ENCODE peak calls at places on chromosome 20, in eight cellular contexts. T, H, S, I, M, Z, Q and R are unnamed samples.

GRCh38 chr20:41734506-41734945 is 116.3 kb upstream of the CHD6 start:
- DNase-seq in T (peak; percentile 45), H (peak; percentile 49), S (no peak), I (peak; percentile 71), M (peak; percentile 54), Z (no peak), Q (peak; percentile 77), R (peak; percentile 59)

GRCh38 chr20:41004561-41005360 is 23.9 kb upstream of the TOP1 start:
- DNase-seq in T (no peak), H (peak; percentile 84), S (no peak), I (no peak), M (peak; percentile 32), Z (no peak), Q (no peak), R (no peak)

GRCh38 chr20:11376998-11377397 is 540.7 kb upstream of the BTBD3 start:
- DNase-seq in T (no peak), H (peak; percentile 81), S (no peak), I (no peak), M (peak; percentile 87), Z (no peak), Q (no peak), R (no peak)

GRCh38 chr20:49938173-49939163 is 2.3 kb downstream of the RNF114 start:
- DNase-seq in T (no peak), H (no peak), S (no peak), I (no peak), M (peak; percentile 66), Z (peak; percentile 85), Q (no peak), R (no peak)

GRCh38 chr20:37142708-37143107 is 36.4 kb upstream of the RPN2 start:
- DNase-seq in T (no peak), H (peak; percentile 17), S (no peak), I (no peak), M (peak; percentile 49), Z (no peak), Q (peak; percentile 26), R (no peak)

GRCh38 chr20:19812696-19813095 is 54.6 kb downstream of the RIN2 start:
- DNase-seq in T (no peak), H (no peak), S (no peak), I (no peak), M (no peak), Z (no peak), Q (no peak), R (no peak)

GRCh38 chr20:9015984-9016324 is 52.9 kb upstream of the PLCB4 start:
- DNase-seq in T (no peak), H (peak; percentile 56), S (peak; percentile 77), I (no peak), M (peak; percentile 98), Z (no peak), Q (no peak), R (no peak)

GRCh38 chr20:50412069-50412468 is 98.1 kb upstream of the PTPN1 start:
- DNase-seq in T (peak; percentile 39), H (no peak), S (no peak), I (peak; percentile 48), M (peak; percentile 41), Z (no peak), Q (no peak), R (no peak)

GRCh38 chr20:21353236-21353635 is 44.1 kb downstream of the NKX2-4 start:
- DNase-seq in T (no peak), H (peak; percentile 8), S (peak; percentile 58), I (no peak), M (peak; percentile 61), Z (no peak), Q (no peak), R (no peak)

GRCh38 chr20:57620274-57620990 is at the start of gene ZBP1:
- DNase-seq in T (peak; percentile 42), H (no peak), S (no peak), I (peak; percentile 49), M (peak; percentile 50), Z (peak; percentile 78), Q (peak; percentile 41), R (no peak)

GRCh38 chr20:14055127-14055742 is 59.9 kb downstream of the MACROD2 start:
- DNase-seq in T (peak; percentile 15), H (peak; percentile 76), S (peak; percentile 31), I (peak; percentile 19), M (peak; percentile 66), Z (no peak), Q (peak; percentile 71), R (peak; percentile 75)

GRCh38 chr20:24667689-24668383 is 198.4 kb downstream of the SYNDIG1 start:
- DNase-seq in T (no peak), H (peak; percentile 15), S (no peak), I (no peak), M (no peak), Z (peak; percentile 41), Q (no peak), R (no peak)

GRCh38 chr20:38658879-38659612 is 57.4 kb downstream of the ARHGAP40 start:
- DNase-seq in T (peak; percentile 41), H (peak; percentile 59), S (no peak), I (peak; percentile 77), M (peak; percentile 53), Z (no peak), Q (peak; percentile 73), R (peak; percentile 39)

GRCh38 chr20:56205350-56205749 is 43.2 kb upstream of the MC3R start:
- DNase-seq in T (no peak), H (no peak), S (no peak), I (no peak), M (no peak), Z (no peak), Q (no peak), R (no peak)

GRCh38 chr20:11980263-11980662 is 62.6 kb downstream of the BTBD3 start:
- DNase-seq in T (no peak), H (no peak), S (no peak), I (no peak), M (no peak), Z (no peak), Q (peak; percentile 11), R (no peak)

GRCh38 chr20:49433387-49433786 is 49.1 kb downstream of the KCNB1 start:
- DNase-seq in T (no peak), H (no peak), S (no peak), I (no peak), M (no peak), Z (no peak), Q (no peak), R (peak; percentile 42)

GRCh38 chr20:20130399-20130798 is 78.1 kb downstream of the CFAP61 start:
- DNase-seq in T (no peak), H (peak; percentile 50), S (peak; percentile 2), I (no peak), M (peak; percentile 53), Z (no peak), Q (peak; percentile 18), R (peak; percentile 14)

GRCh38 chr20:19785886-19786285 is 27.8 kb downstream of the RIN2 start:
- DNase-seq in T (no peak), H (no peak), S (no peak), I (no peak), M (no peak), Z (no peak), Q (no peak), R (no peak)

GRCh38 chr20:63738687-63739128 is 868 bp upstream of the SLC2A4RG start:
- DNase-seq in T (no peak), H (no peak), S (no peak), I (no peak), M (peak; percentile 29), Z (no peak), Q (peak; percentile 68), R (no peak)

GRCh38 chr20:59190509-59190908 is 26.9 kb downstream of the ZNF831 start:
- DNase-seq in T (no peak), H (no peak), S (no peak), I (no peak), M (no peak), Z (no peak), Q (no peak), R (no peak)

GRCh38 chr20:539848-540247 is 3.7 kb downstream of the CSNK2A1 start:
- DNase-seq in T (no peak), H (peak; percentile 75), S (no peak), I (no peak), M (peak; percentile 44), Z (no peak), Q (no peak), R (no peak)

GRCh38 chr20:35729283-35729807 is 12.7 kb downstream of the RBM39 start:
- DNase-seq in T (no peak), H (no peak), S (no peak), I (no peak), M (no peak), Z (no peak), Q (no peak), R (no peak)